ENCODE peak calls at places on chromosomes 16 and 17, in seven cellular contexts. E is Caco-2; F is posterior vena cava; Q is activated CD8-positive, alpha-beta memory T cell treated with anti-CD3 and anti-CD28 coated beads for 24 hours; S is stimulated activated CD4-positive, alpha-beta T cell treated with anti-CD3 and anti-CD28 coated beads, Interleukin-1b, Interleukin-23, amount 100 ng/mL, for 1 hour; R is upper lobe of right lung; H is neural crest cell. N is an unnamed sample.
A peak's percentile ranks its signal among the peaks of the same experiment; 100 is the strongest.

GRCh38 chr17:55825213-55825612 is 74.4 kb downstream of the PCTP start:
- DNase-seq in R (no peak), E (no peak), H (no peak), Q (no peak), S (no peak), F (no peak), N (no peak)

GRCh38 chr17:61863801-61864126 is 436 bp upstream of the BRIP1 start:
- DNase-seq in S (no peak), Q (no peak), R (no peak), F (no peak), E (no peak), H (no peak), N (no peak)

GRCh38 chr17:8122923-8123694 is 797 bp downstream of the HES7 start:
- DNase-seq in R (no peak), S (no peak), H (peak; percentile 28), E (no peak), Q (peak; percentile 82), F (peak; percentile 87), N (no peak)

GRCh38 chr16:68000024-68000423 is 740 bp upstream of the DPEP2 start:
- DNase-seq in H (no peak), S (no peak), F (no peak), Q (no peak), E (no peak), R (no peak), N (peak; percentile 2)

GRCh38 chr17:75346906-75347305 is 57.7 kb upstream of the SLC25A19 start:
- DNase-seq in R (no peak), E (peak; percentile 52), H (no peak), F (no peak), Q (no peak), S (no peak), N (no peak)

GRCh38 chr17:42337442-42337841 is 49.1 kb downstream of the STAT5A start:
- DNase-seq in F (no peak), H (no peak), E (no peak), R (no peak), Q (peak; percentile 79), S (peak; percentile 34), N (no peak)

GRCh38 chr17:61201211-61201610 is 198.4 kb upstream of the TBX2 start:
- DNase-seq in S (no peak), H (no peak), E (no peak), R (no peak), F (no peak), Q (no peak), N (no peak)

GRCh38 chr17:83036666-83037065 is 42.7 kb upstream of the METRNL start:
- DNase-seq in E (no peak), R (peak; percentile 20), H (no peak), Q (peak; percentile 35), S (no peak), F (peak; percentile 28), N (no peak)

GRCh38 chr17:66549731-66550207 is 247.4 kb downstream of the PRKCA start:
- DNase-seq in F (no peak), Q (no peak), S (no peak), H (no peak), R (no peak), E (no peak), N (no peak)

GRCh38 chr16:49472598-49472997 is 99.0 kb downstream of the C16orf78 start:
- DNase-seq in Q (peak; percentile 32), R (peak; percentile 44), H (no peak), E (no peak), S (no peak), F (no peak), N (no peak)

GRCh38 chr16:57178793-57179212 is 7.0 kb downstream of the PSME3IP1 start:
- DNase-seq in H (no peak), S (no peak), F (no peak), R (no peak), E (no peak), Q (no peak), N (no peak)

GRCh38 chr17:29007456-29008455 is 1.9 kb upstream of the SEZ6 start:
- DNase-seq in S (no peak), E (no peak), H (no peak), Q (no peak), F (no peak), R (no peak), N (no peak)

GRCh38 chr17:59421722-59422121 is 90.3 kb downstream of the YPEL2 start:
- DNase-seq in F (no peak), Q (no peak), S (no peak), E (no peak), R (no peak), H (no peak), N (no peak)

GRCh38 chr16:8173111-8173644 is 417.1 kb downstream of the TMEM114 start:
- DNase-seq in F (peak; percentile 85), R (peak; percentile 77), E (peak; percentile 87), Q (no peak), H (peak; percentile 75), S (no peak), N (peak; percentile 79)

GRCh38 chr17:4161560-4162221 is 18.7 kb downstream of the CYB5D2 start:
- DNase-seq in S (no peak), E (peak; percentile 50), H (no peak), F (peak; percentile 68), R (no peak), Q (no peak), N (no peak)

GRCh38 chr16:87839542-87840461 is 29.5 kb downstream of the SLC7A5 start:
- DNase-seq in F (no peak), S (no peak), H (no peak), E (no peak), Q (no peak), R (no peak), N (no peak)

GRCh38 chr16:87203060-87203656 is 114.0 kb downstream of the C16orf95 start:
- DNase-seq in E (peak; percentile 64), H (peak; percentile 83), R (peak; percentile 85), F (no peak), Q (peak; percentile 62), S (no peak), N (peak; percentile 90)

GRCh38 chr17:14545156-14545906 is 244.4 kb downstream of the HS3ST3B1 start:
- DNase-seq in F (no peak), Q (no peak), H (no peak), S (no peak), R (no peak), E (no peak), N (no peak)

N was measured in HEK293T.